ENCODE peak calls at places on chromosomes 2 and 18, in four cellular contexts. K is GM12878, Q is HepG2, V is H1. U is an unnamed sample.

GRCh38 chr2:5685225-5685624 is 7.0 kb upstream of the SOX11 start:
- DNase-seq in K (no peak), Q (no peak), V (no peak), U (no peak)

GRCh38 chr2:168608796-168609195 is 152.7 kb downstream of the CERS6 start:
- DNase-seq in K (no peak), Q (no peak), V (no peak), U (no peak)

GRCh38 chr2:45627911-45628310 is 16.8 kb upstream of the SRBD1 start:
- DNase-seq in K (no peak), Q (no peak), V (no peak), U (no peak)

GRCh38 chr2:192499476-192499875 is 304.7 kb upstream of the TMEFF2 start:
- DNase-seq in K (no peak), Q (no peak), V (no peak), U (no peak)

GRCh38 chr2:43934567-43934966 is 61.2 kb downstream of the LRPPRC start:
- DNase-seq in K (no peak), Q (no peak), V (no peak), U (no peak)

GRCh38 chr18:70373062-70373519 is 84.2 kb downstream of the SOCS6 start:
- DNase-seq in K (no peak), Q (peak), V (no peak), U (no peak)

GRCh38 chr2:27805180-27805579 is 33.7 kb downstream of the MRPL33 start:
- DNase-seq in K (no peak), Q (no peak), V (no peak), U (no peak)

GRCh38 chr2:114068438-114068837 is 178.5 kb downstream of the ACTR3 start:
- DNase-seq in K (no peak), Q (no peak), V (no peak), U (peak)

GRCh38 chr2:157789161-157789720 is 86.9 kb downstream of the ACVR1 start:
- DNase-seq in K (no peak), Q (no peak), V (no peak), U (no peak)

GRCh38 chr2:30226144-30227032 is 4.9 kb upstream of the LBH start:
- DNase-seq in K (peak), Q (no peak), V (no peak), U (no peak)

GRCh38 chr18:43170586-43170985 is 55.1 kb upstream of the RIT2 start:
- DNase-seq in K (no peak), Q (no peak), V (no peak), U (no peak)

GRCh38 chr2:169365093-169365483 is 2.8 kb upstream of the LRP2 start:
- DNase-seq in K (no peak), Q (no peak), V (no peak), U (no peak)

GRCh38 chr2:33363599-33364300 is 112.7 kb upstream of the RASGRP3 start:
- DNase-seq in K (no peak), Q (no peak), V (no peak), U (no peak)

GRCh38 chr2:221343524-221343923 is 228.6 kb downstream of the EPHA4 start:
- DNase-seq in K (no peak), Q (no peak), V (no peak), U (no peak)

GRCh38 chr2:241810304-241811208 is 1.6 kb downstream of the NEU4 start:
- DNase-seq in K (no peak), Q (no peak), V (peak), U (no peak)

GRCh38 chr2:127105656-127106456 is 1.1 kb downstream of the BIN1 start:
- DNase-seq in K (no peak), Q (no peak), V (peak), U (no peak)

GRCh38 chr2:134122610-134123009 is 131.3 kb upstream of the MGAT5 start:
- DNase-seq in K (no peak), Q (peak), V (no peak), U (no peak)

GRCh38 chr2:212811036-212811805 is 272.6 kb upstream of the ERBB4 start:
- DNase-seq in K (no peak), Q (no peak), V (no peak), U (no peak)

GRCh38 chr2:120221616-120222015 is 1.6 kb downstream of the TMEM185B start:
- DNase-seq in K (no peak), Q (no peak), V (no peak), U (no peak)

GRCh38 chr2:6730821-6731220 is 134.9 kb downstream of the CMPK2 start:
- DNase-seq in K (no peak), Q (no peak), V (no peak), U (no peak)

GRCh38 chr2:230865766-230866703 is 1.3 kb downstream of the ITM2C start:
- DNase-seq in K (no peak), Q (no peak), V (peak), U (no peak)

GRCh38 chr2:44271296-44271695 is 4.0 kb upstream of the SLC3A1 start:
- DNase-seq in K (no peak), Q (no peak), V (no peak), U (no peak)

DNA sequence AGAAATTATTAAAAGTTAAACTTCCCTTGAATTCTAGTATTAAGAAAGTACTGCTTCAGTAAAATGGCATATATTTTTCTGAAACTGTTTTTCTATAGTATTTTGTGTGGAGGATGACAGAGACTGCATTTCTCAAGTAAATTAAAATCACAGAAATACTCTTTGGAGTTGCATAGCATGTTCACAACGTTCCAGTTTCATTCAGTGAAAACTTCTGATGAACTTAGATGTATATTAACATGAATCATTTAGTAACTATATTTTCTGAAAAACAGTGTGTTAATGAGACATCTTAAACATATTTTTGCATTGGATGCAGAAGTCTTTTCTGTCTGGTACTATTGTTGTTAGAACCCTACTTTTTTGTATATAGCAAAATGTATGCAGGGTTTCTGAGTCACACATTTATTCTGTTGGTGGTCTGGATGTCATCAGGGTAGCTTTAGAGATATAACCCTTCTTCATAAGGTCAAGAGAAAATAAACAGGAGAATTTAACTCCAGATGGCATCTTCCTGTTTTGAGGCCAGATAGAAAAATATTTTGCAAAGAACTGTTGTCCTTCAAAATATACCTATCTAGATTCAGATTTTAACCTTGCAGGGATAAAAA is 5.1 kb downstream of the COL3A1 start:
- DNase-seq in K (no peak), Q (no peak), V (no peak), U (no peak)
- TF ChIP-seq YY1 in K (no peak), Q (no peak), V (no peak), U (no peak)

GRCh38 chr2:47310801-47311560 is 92.0 kb upstream of the MSH2 start:
- DNase-seq in K (no peak), Q (peak), V (no peak), U (no peak)
- TF ChIP-seq SUZ12 in K (no peak), Q (no peak), V (no peak), U (no peak)

DNA sequence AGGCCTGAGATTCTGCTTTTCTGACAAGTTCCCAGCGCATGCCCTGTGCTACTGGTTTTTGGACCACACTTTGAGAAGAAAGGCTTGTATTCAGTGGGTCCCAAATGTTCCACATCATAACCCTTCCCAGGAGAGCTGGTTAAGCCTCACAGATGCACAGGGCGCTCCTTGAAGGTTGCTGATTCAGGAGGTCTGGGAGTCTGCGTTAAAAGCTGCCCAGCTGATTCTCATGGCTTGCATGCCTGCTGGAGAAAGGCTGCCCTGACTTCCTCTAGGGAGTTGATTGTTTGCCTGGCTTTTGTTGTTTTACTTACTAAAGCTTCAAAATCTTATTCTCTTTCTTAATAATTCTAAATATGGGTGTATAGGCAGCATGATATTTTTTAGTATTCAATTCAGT is 20.7 kb downstream of the CRYGD start:
- DNase-seq in K (no peak), Q (no peak), V (no peak), U (no peak)
- TF ChIP-seq YY1 in K (no peak), Q (no peak), V (no peak), U (no peak)

GRCh38 chr2:3603536-3604206 is 8.8 kb downstream of the COLEC11 start:
- DNase-seq in K (no peak), Q (no peak), V (no peak), U (no peak)

GRCh38 chr2:3604207-3604877 is 9.4 kb downstream of the COLEC11 start:
- DNase-seq in K (no peak), Q (no peak), V (peak), U (no peak)

GRCh38 chr2:3600256-3600855 is 5.4 kb downstream of the COLEC11 start:
- DNase-seq in K (no peak), Q (no peak), V (no peak), U (no peak)

GRCh38 chr2:3601561-3602271 is 6.8 kb downstream of the COLEC11 start:
- DNase-seq in K (no peak), Q (no peak), V (no peak), U (no peak)

DNA sequence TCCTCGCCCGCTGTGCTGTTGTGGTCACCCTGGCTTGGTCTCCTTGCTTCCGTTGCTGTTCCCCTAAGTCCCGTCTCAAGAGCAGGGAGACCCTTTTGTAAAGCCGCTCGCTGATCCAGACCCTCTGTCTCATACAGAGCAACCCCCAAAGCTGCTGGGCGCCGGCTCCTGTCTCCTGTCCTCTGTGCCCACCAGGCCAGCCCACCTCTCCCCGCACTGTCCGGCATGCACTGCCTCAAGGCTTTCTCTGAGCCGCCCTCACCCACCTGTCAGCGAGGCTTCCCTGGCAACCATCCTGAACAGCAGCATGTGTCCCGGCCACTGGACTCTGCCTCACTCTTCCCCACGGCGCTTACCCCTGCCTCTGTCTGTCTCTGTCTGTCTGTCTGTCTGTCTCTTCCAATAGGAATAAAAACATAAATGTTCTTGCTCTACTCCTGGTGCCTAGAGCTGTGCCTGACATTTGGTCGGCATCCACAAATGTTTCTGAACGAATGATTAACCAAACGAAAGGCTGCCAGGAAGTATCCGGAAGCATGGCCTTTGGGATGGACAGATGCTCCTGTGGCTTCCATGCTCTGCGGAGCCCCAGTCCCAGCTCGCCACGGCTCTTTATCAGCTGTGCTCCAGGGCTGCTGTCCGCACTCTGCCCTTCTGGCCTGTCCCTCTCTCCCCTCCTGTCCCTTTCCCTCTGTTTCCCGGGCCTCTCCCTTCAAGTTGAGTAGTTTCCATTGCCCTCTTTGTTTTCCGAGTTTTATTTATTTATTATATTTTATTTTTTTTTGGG is 7.8 kb downstream of the COLEC11 start:
- DNase-seq in K (no peak), Q (no peak), V (no peak), U (no peak)
- TF ChIP-seq SUZ12 in K (no peak), Q (no peak), V (no peak), U (no peak)

U was measured in NT2/D1.